ENCODE peak calls at places on chromosomes 4 and X, in ten cellular contexts. W is prostate gland, S is cardiac muscle cell, Y is WERI-Rb-1, R is AG09309, X is brain microvascular endothelial cell, A is spleen, J is astrocyte of the cerebellum, I is tibial nerve, U is colonic mucosa. D is an unnamed sample.

GRCh38 chrX:1507511-1508463 is 29.2 kb downstream of the P2RY8 start:
- DNase-seq in W (no peak), S (no peak), Y (no peak), R (no peak), X (no peak), A (peak; percentile 87), J (no peak), I (no peak), U (no peak), D (no peak)

GRCh38 chr4:186725422-186726149 is 1.9 kb upstream of the FAT1 start:
- DNase-seq in W (peak; percentile 87), S (peak; percentile 79), Y (no peak), R (peak; percentile 64), X (peak; percentile 83), A (no peak), J (peak; percentile 76), I (peak; percentile 84), U (peak; percentile 87), D (peak; percentile 84)

GRCh38 chr4:9988349-9988748 is 32.9 kb downstream of the SLC2A9 start:
- DNase-seq in W (no peak), S (no peak), Y (no peak), R (no peak), X (no peak), A (no peak), J (no peak), I (no peak), U (no peak), D (no peak)

GRCh38 chr4:184448828-184449227 is 25.5 kb downstream of the IRF2 start:
- DNase-seq in W (no peak), S (no peak), Y (no peak), R (peak; percentile 34), X (peak; percentile 70), A (no peak), J (no peak), I (peak; percentile 60), U (no peak), D (peak; percentile 76)

GRCh38 chr4:147578057-147578476 is 39.1 kb upstream of the TMEM184C start:
- DNase-seq in W (no peak), S (no peak), Y (no peak), R (peak; percentile 88), X (peak; percentile 89), A (no peak), J (peak; percentile 72), I (no peak), U (no peak), D (peak; percentile 91)

GRCh38 chr4:109319156-109319555 is 16.7 kb upstream of the COL25A1 start:
- DNase-seq in W (no peak), S (no peak), Y (no peak), R (no peak), X (no peak), A (no peak), J (no peak), I (no peak), U (no peak), D (no peak)

GRCh38 chr4:38449506-38450174 is 214.4 kb upstream of the KLF3 start:
- DNase-seq in W (no peak), S (no peak), Y (no peak), R (peak; percentile 8), X (no peak), A (no peak), J (no peak), I (no peak), U (peak; percentile 53), D (peak; percentile 7)

GRCh38 chr4:56768301-56768700 is 53.2 kb downstream of the SPINK2 start:
- DNase-seq in W (no peak), S (no peak), Y (no peak), R (no peak), X (no peak), A (no peak), J (no peak), I (no peak), U (no peak), D (no peak)

GRCh38 chr4:39889226-39889625 is 88.5 kb downstream of the PDS5A start:
- DNase-seq in W (no peak), S (no peak), Y (no peak), R (no peak), X (no peak), A (no peak), J (no peak), I (no peak), U (no peak), D (no peak)

DNA sequence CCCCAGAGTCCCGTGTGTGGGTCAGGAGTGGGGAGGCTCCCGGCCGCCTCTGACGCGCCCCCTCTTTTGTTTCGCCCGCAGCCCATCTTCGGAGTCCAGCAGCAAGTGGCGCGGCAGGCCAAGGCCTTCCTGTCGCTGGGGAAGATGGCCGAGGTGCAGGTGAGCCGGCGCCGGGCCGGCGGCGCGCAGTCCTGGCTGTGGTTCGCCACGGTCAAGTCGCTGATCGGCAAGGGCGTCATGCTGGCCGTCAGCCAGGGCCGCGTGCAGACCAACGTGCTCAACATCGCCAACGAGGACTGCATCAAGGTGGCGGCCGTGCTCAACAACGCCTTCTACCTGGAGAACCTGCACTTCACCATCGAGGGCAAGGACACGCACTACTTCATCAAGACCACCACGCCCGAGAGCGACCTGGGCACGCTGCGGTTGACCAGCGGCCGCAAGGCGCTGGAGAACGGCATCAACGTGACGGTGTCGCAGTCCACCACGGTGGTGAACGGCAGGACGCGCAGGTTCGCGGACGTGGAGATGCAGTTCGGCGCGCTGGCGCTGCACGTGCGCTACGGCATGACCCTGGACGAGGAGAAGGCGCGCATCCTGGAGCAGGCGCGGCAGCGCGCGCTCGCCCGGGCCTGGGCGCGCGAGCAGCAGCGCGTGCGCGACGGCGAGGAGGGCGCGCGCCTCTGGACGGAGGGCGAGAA is 117.5 kb downstream of the DCTD start:
- DNase-seq in W (no peak), S (no peak), Y (no peak), R (no peak), X (no peak), A (no peak), J (no peak), I (no peak), U (no peak), D (no peak)
- TF ChIP-seq CTCF in W (no peak), S (no peak), Y (no peak), R (no peak), X (no peak), A (no peak), J (no peak), I (no peak), U (no peak), D (no peak)

GRCh38 chr4:174255790-174256189 is 27.7 kb downstream of the FBXO8 start:
- DNase-seq in W (no peak), S (no peak), Y (no peak), R (no peak), X (peak; percentile 88), A (no peak), J (peak; percentile 47), I (no peak), U (no peak), D (peak; percentile 67)
- H3K4me3 ChIP-seq in W (no peak overlapping the region), S (no peak overlapping the region), Y (no peak overlapping the region), R (no peak overlapping the region), X (no peak overlapping the region), A (no peak overlapping the region), J (no peak overlapping the region), I (no peak overlapping the region), U (no peak overlapping the region), D (no peak overlapping the region)

GRCh38 chrX:15838017-15838416 is 16.6 kb downstream of the AP1S2 start:
- DNase-seq in W (no peak), S (no peak), Y (peak; percentile 11), R (no peak), X (no peak), A (no peak), J (no peak), I (no peak), U (no peak), D (no peak)
- TF ChIP-seq CTCF in W (no peak), S (no peak), Y (peak; percentile 40), R (peak; percentile 27), X (peak; percentile 59), A (no peak), J (peak; percentile 31), I (no peak), U (no peak), D (peak; percentile 44)

DNA sequence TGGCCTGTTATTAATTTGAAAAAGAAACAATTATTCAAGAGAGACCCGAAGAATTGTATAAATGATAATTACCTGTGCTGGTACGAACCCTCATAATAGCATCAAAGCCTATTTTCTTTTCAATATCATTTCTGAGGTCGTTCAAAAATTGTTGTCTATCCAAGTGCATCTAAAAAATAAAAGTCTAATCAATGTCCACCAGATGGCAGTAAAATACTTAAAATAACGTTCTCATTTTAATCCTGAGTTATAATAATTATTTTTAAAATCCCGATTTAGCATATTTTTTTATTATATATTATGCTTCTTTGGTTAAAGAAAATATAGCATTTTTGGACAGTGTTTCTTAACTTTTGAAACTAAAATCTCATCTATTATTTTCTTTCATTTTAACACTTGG is 55.7 kb downstream of the METTL14 start:
- DNase-seq in W (no peak), S (peak; percentile 55), Y (no peak), R (no peak), X (no peak), A (no peak), J (no peak), I (no peak), U (no peak), D (peak; percentile 45)
- H3K4me3 ChIP-seq in W (no peak overlapping the region), S (no peak overlapping the region), Y (no peak overlapping the region), R (no peak overlapping the region), X (no peak overlapping the region), A (no peak overlapping the region), J (no peak overlapping the region), I (no peak overlapping the region), U (no peak overlapping the region), D (no peak overlapping the region)

GRCh38 chr4:13238936-13239335 is 245.2 kb downstream of the RAB28 start:
- DNase-seq in W (no peak), S (no peak), Y (no peak), R (no peak), X (no peak), A (no peak), J (no peak), I (no peak), U (no peak), D (no peak)
- TF ChIP-seq CTCF in W (no peak), S (no peak), Y (no peak), R (no peak), X (no peak), A (no peak), J (no peak), I (no peak), U (no peak), D (no peak)